ENCODE peak calls at places on chromosome 1, in four cellular contexts. Q, G, K and U are unnamed samples.

GRCh38 chr1:94821636-94822305 is 1.6 kb downstream of the SLC44A3 start:
- DNase-seq in Q (no peak), K (no peak), G (no peak), U (no peak)

GRCh38 chr1:201316556-201316955 is 33.2 kb downstream of the PKP1 start:
- DNase-seq in K (no peak), Q (no peak), G (no peak), U (no peak)

GRCh38 chr1:87644033-87644432 is 315.4 kb downstream of the LMO4 start:
- DNase-seq in K (no peak), G (no peak), Q (no peak), U (no peak)

GRCh38 chr1:31811605-31812004 is 4.2 kb downstream of the SPOCD1 start:
- DNase-seq in G (no peak), K (no peak), Q (no peak), U (no peak)

GRCh38 chr1:228005511-228006033 is 1.2 kb upstream of the WNT3A start:
- DNase-seq in K (no peak), Q (no peak), G (no peak), U (no peak)

GRCh38 chr1:209567788-209568187 is 15.7 kb upstream of the CAMK1G start:
- DNase-seq in K (no peak), Q (no peak), G (no peak), U (no peak)

GRCh38 chr1:66446261-66447001 is 87.5 kb upstream of the SGIP1 start:
- DNase-seq in K (peak), Q (peak), G (peak), U (no peak)

GRCh38 chr1:227924168-227924837 is 23.4 kb downstream of the WNT9A start:
- DNase-seq in K (no peak), G (no peak), Q (no peak), U (no peak)

GRCh38 chr1:184824716-184825323 is 70.2 kb upstream of the EDEM3 start:
- DNase-seq in G (no peak), K (no peak), Q (no peak), U (no peak)

GRCh38 chr1:178625695-178626094 is 99.3 kb upstream of the RALGPS2 start:
- DNase-seq in G (no peak), Q (no peak), K (no peak), U (no peak)

GRCh38 chr1:61887076-61887867 is 145.0 kb downstream of the PATJ start:
- DNase-seq in Q (no peak), G (no peak), K (no peak), U (no peak)

GRCh38 chr1:47459263-47459788 is 21.5 kb downstream of the FOXD2 start:
- DNase-seq in K (no peak), G (no peak), Q (no peak), U (no peak)
- TF ChIP-seq SPI1 in K (no peak), G (no peak), Q (no peak), U (no peak)

GRCh38 chr1:83857705-83858104 is 141.2 kb downstream of the TTLL7 start:
- DNase-seq in K (no peak), Q (no peak), G (no peak), U (no peak)
- TF ChIP-seq SPI1 in K (no peak), Q (no peak), G (no peak), U (no peak)

DNA sequence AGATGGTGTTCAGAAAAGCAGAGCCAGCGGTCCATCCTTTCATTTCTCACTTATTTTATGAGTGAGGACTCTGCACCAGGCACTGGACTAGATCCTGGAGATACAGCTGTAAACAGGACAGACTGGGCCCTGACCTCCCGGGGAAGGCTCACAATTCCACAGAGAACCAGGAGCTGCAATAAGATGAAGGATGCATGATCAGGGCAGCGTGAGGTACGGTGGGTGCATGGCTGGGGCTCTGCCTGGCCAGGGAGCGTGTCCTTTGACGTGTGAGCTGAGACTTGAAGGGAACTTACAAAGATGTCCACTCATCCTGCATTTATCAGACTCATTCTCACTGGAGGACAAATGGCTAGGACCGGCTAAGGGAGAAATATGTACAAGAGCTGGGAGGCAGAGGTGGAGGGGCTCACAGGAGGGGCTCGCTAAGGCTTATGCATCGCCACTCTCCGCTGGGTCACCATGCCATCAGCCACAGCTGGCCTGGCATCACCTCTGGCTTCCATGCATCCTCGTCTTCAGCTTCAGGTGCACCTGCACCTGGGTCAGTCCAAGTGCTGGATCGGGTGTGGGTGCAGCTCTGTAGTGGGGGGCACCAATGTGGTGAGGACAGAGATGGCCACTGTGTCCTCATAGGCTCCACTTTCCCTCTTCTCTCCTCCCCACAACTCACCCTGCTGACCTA is 213.9 kb downstream of the TOMM20 start:
- DNase-seq in Q (no peak), K (no peak), G (no peak), U (no peak)
- TF ChIP-seq SPI1 in Q (no peak), K (no peak), G (no peak), U (no peak)

DNA sequence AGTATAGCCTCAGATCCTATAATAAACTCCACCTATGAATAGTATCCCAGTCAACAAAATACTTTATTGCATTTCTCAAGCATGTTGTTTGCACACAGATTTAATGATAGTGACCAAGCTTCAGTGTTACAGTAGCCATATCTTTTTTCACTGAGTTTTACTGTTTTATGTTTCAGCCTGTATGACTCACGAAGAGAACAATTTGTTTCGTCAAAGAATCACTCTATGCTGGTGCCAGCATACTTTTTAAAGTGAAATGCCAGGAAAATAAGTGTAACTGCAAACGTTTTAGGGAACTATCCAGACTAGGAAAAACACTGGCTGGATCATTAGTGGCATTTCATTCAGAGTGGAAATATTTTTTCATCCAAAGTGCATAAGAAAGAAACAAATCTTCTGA is 210.8 kb downstream of the COL11A1 start:
- DNase-seq in K (no peak), G (no peak), Q (no peak), U (no peak)
- TF ChIP-seq SPI1 in K (no peak), G (no peak), Q (no peak), U (no peak)